ENCODE peak calls at places on chromosomes 13 and 19, in four cellular contexts. L is stimulated activated naive CD4-positive, alpha-beta T cell; P is stimulated activated CD4-positive, alpha-beta T cell treated with anti-CD3 and anti-CD28 coated beads, Interleukin-12 subunit alpha, Interleukin-12 subunit beta, amount 100 ng/mL, for 48 hours; B is stimulated activated CD8-positive, alpha-beta memory T cell treated with anti-CD3 and anti-CD28 coated beads, Interleukin-15, amount 100 ng/mL, for 24 hours. N is an unnamed sample.

GRCh38 chr13:40152145-40152544 is 496.7 kb downstream of the COG6 start:
- DNase-seq in L (no peak), P (no peak), B (no peak), N (no peak)

GRCh38 chr19:1161716-1162115 is 12.4 kb downstream of the SBNO2 start:
- DNase-seq in L (no peak), P (no peak), B (no peak), N (no peak)

GRCh38 chr13:114097893-114098688 is 34.3 kb downstream of the RASA3 start:
- DNase-seq in L (no peak), P (no peak), B (no peak), N (no peak)

GRCh38 chr19:13429563-13429962 is 76.7 kb downstream of the CACNA1A start:
- DNase-seq in L (no peak), P (no peak), B (no peak), N (no peak)

GRCh38 chr19:27892500-27892899 is 1320.5 kb downstream of the UQCRFS1 start:
- DNase-seq in L (no peak), P (no peak), B (no peak), N (no peak)

GRCh38 chr19:34712606-34713261 is 21.3 kb upstream of the ZNF181 start:
- DNase-seq in L (peak), P (peak), B (no peak), N (peak)

GRCh38 chr19:10852098-10852800 is 4.0 kb downstream of the C19orf38 start:
- DNase-seq in L (no peak), P (no peak), B (no peak), N (no peak)

GRCh38 chr19:55602104-55603001 is 2.3 kb downstream of the ZNF524 start:
- DNase-seq in L (no peak), P (no peak), B (no peak), N (no peak)

GRCh38 chr19:18894254-18895037 is 1.5 kb downstream of the CERS1 start:
- DNase-seq in L (no peak), P (no peak), B (no peak), N (peak)

GRCh38 chr13:75341025-75341424 is 140.9 kb downstream of the TBC1D4 start:
- DNase-seq in L (no peak), P (no peak), B (no peak), N (no peak)

GRCh38 chr19:7856679-7857663 is 17.2 kb downstream of the PRR36 start:
- DNase-seq in L (no peak), P (no peak), B (no peak), N (no peak)

GRCh38 chr13:48297131-48297786 is 6.3 kb upstream of the RB1 start:
- DNase-seq in L (no peak), P (no peak), B (no peak), N (no peak)

GRCh38 chr13:25494708-25495411 is 123.1 kb downstream of the ATP8A2 start:
- DNase-seq in L (no peak), P (no peak), B (no peak), N (no peak)

GRCh38 chr19:53034948-53035675 is 9.4 kb upstream of the ERVV-2 start:
- DNase-seq in L (no peak), P (no peak), B (no peak), N (no peak)

GRCh38 chr13:98273824-98274786 is 97.0 kb upstream of the RNF113B start:
- DNase-seq in L (no peak), P (no peak), B (no peak), N (peak)

GRCh38 chr13:57724486-57725272 is 93.1 kb downstream of the PCDH17 start:
- DNase-seq in L (no peak), P (no peak), B (no peak), N (no peak)

GRCh38 chr13:24251525-24251924 is 57.9 kb upstream of the C1QTNF9 start:
- DNase-seq in L (peak), P (peak), B (no peak), N (no peak)

GRCh38 chr19:46668662-46669061 is 7.7 kb upstream of the DACT3 start:
- DNase-seq in L (no peak), P (no peak), B (no peak), N (no peak)

GRCh38 chr19:42480335-42481095 is 37.8 kb upstream of the CXCL17 start:
- DNase-seq in L (no peak), P (no peak), B (no peak), N (no peak)

GRCh38 chr13:99985243-99985874 is 3.8 kb downstream of the ZIC2 start:
- DNase-seq in L (no peak), P (no peak), B (no peak), N (no peak)

GRCh38 chr13:73913043-73913740 is 221.0 kb downstream of the KLF12 start:
- DNase-seq in L (no peak), P (no peak), B (no peak), N (no peak)

GRCh38 chr13:43239441-43239840 is 216.1 kb downstream of the DNAJC15 start:
- DNase-seq in L (no peak), P (no peak), B (no peak), N (peak)

GRCh38 chr19:575527-576506 is 3.4 kb downstream of the BSG start:
- DNase-seq in L (no peak), P (no peak), B (no peak), N (peak)

GRCh38 chr13:80386592-80386991 is 45.7 kb upstream of the SPRY2 start:
- DNase-seq in L (no peak), P (no peak), B (no peak), N (no peak)

GRCh38 chr13:23789576-23790346 is 99.4 kb downstream of the MIPEP start:
- DNase-seq in L (no peak), P (no peak), B (no peak), N (no peak)

GRCh38 chr19:48329167-48329891 is 4.0 kb downstream of the EMP3 start:
- DNase-seq in L (no peak), P (peak), B (no peak), N (no peak)

GRCh38 chr19:49590971-49591730 is at the start of gene PRR12:
- DNase-seq in L (peak), P (no peak), B (peak), N (peak)

GRCh38 chr19:4523306-4524110 is 5.2 kb upstream of the PLIN4 start:
- DNase-seq in L (no peak), P (no peak), B (no peak), N (peak)

GRCh38 chr13:74136089-74136658 is 2.0 kb upstream of the KLF12 start:
- DNase-seq in L (peak), P (no peak), B (no peak), N (peak)

GRCh38 chr19:49434907-49435577 is 6.3 kb downstream of the SLC17A7 start:
- DNase-seq in L (no peak), P (no peak), B (no peak), N (no peak)

GRCh38 chr19:36771275-36772231 is 1.1 kb downstream of the ZNF850 start:
- DNase-seq in L (no peak), P (peak), B (no peak), N (peak)

GRCh38 chr19:48466571-48467325 is 2.4 kb upstream of the CYTH2 start:
- DNase-seq in L (no peak), P (no peak), B (no peak), N (no peak)

GRCh38 chr13:105193026-105193425 is 1342.4 kb downstream of the EFNB2 start:
- DNase-seq in L (no peak), P (no peak), B (no peak), N (no peak)

N was measured in BE2C.